ENCODE peak calls at places on chromosomes 4 and X, in seven cellular contexts. M is brain microvascular endothelial cell, W is IMR-90, A is lung, T is uterus, K is stomach, N is upper lobe of right lung. S is an unnamed sample.
A peak's percentile ranks its signal among the peaks of the same experiment; 100 is the strongest.

GRCh38 chr4:14856076-14856926 is 146.0 kb upstream of the CPEB2 start:
- DNase-seq in M (peak; percentile 99), W (peak; percentile 100), A (peak; percentile 85), T (peak; percentile 60), K (peak; percentile 58), N (no peak), S (peak; percentile 84)

GRCh38 chr4:42344260-42344659 is 53.0 kb upstream of the SHISA3 start:
- DNase-seq in M (no peak), W (no peak), A (no peak), T (no peak), K (no peak), N (no peak), S (no peak)

GRCh38 chr4:113141901-113142346 is 92.5 kb downstream of the ANK2 start:
- DNase-seq in M (peak; percentile 73), W (peak; percentile 43), A (no peak), T (no peak), K (no peak), N (no peak), S (no peak)

GRCh38 chr4:104491826-104492771 is 2.6 kb downstream of the CXXC4 start:
- DNase-seq in M (no peak), W (no peak), A (no peak), T (no peak), K (no peak), N (no peak), S (no peak)

GRCh38 chrX:24100713-24101112 is 46.0 kb downstream of the EIF2S3 start:
- DNase-seq in M (peak; percentile 63), W (peak; percentile 72), A (no peak), T (no peak), K (no peak), N (no peak), S (no peak)

GRCh38 chr4:15742637-15743036 is 35.5 kb upstream of the CD38 start:
- DNase-seq in M (no peak), W (no peak), A (no peak), T (no peak), K (no peak), N (no peak), S (no peak)

GRCh38 chr4:105061136-105061696 is 85.5 kb upstream of the TET2 start:
- DNase-seq in M (no peak), W (peak; percentile 5), A (no peak), T (no peak), K (no peak), N (no peak), S (no peak)

GRCh38 chrX:75603833-75604232 is 81.0 kb upstream of the ZDHHC15 start:
- DNase-seq in M (peak; percentile 4), W (peak; percentile 28), A (no peak), T (no peak), K (no peak), N (no peak), S (no peak)

GRCh38 chr4:128823025-128823661 is 13.6 kb downstream of the JADE1 start:
- DNase-seq in M (peak; percentile 41), W (peak; percentile 98), A (no peak), T (no peak), K (no peak), N (no peak), S (no peak)

GRCh38 chr4:142485452-142485851 is 360.6 kb downstream of the INPP4B start:
- DNase-seq in M (no peak), W (no peak), A (no peak), T (no peak), K (no peak), N (no peak), S (no peak)

GRCh38 chrX:140504371-140505324 is at the start of gene SOX3:
- DNase-seq in M (no peak), W (no peak), A (no peak), T (no peak), K (no peak), N (no peak), S (no peak)

GRCh38 chrX:56068274-56068758 is 163.8 kb upstream of the KLF8 start:
- DNase-seq in M (no peak), W (no peak), A (no peak), T (no peak), K (no peak), N (no peak), S (no peak)

GRCh38 chrX:113058634-113059033 is 218.0 kb upstream of the AMOT start:
- DNase-seq in M (no peak), W (no peak), A (no peak), T (no peak), K (no peak), N (no peak), S (no peak)

GRCh38 chr4:39342731-39343130 is 23.4 kb downstream of the RFC1 start:
- DNase-seq in M (no peak), W (no peak), A (no peak), T (no peak), K (no peak), N (no peak), S (no peak)
- H3K36me3 ChIP-seq in M (peaks cover 2% of the 10 kb centered on the region), W (no peaks in the 10 kb centered on the region), A (no peaks in the 10 kb centered on the region), T (no peaks in the 10 kb centered on the region), K (peaks cover 29% of the 10 kb centered on the region), N (peaks cover 11% of the 10 kb centered on the region), S (no peaks in the 10 kb centered on the region)

GRCh38 chrX:29872831-29873230 is 342.5 kb upstream of the MAGEB2 start:
- DNase-seq in M (no peak), W (no peak), A (no peak), T (no peak), K (no peak), N (no peak), S (no peak)
- H3K27ac ChIP-seq in M (no peak overlapping the region), W (no peak overlapping the region), A (no peak overlapping the region), T (no peak overlapping the region), K (no peak overlapping the region), N (no peak overlapping the region), S (no peak overlapping the region)

GRCh38 chr4:7016512-7016911 is 26.7 kb upstream of the TADA2B start:
- DNase-seq in M (no peak), W (no peak), A (no peak), T (no peak), K (no peak), N (no peak), S (peak; percentile 3)
- H3K36me3 ChIP-seq in M (peaks cover 2% of the 10 kb centered on the region), W (peaks cover 49% of the 10 kb centered on the region), A (peaks cover 12% of the 10 kb centered on the region), T (no peaks in the 10 kb centered on the region), K (peaks cover 100% of the 10 kb centered on the region), N (peaks cover 69% of the 10 kb centered on the region), S (no peaks in the 10 kb centered on the region)

DNA sequence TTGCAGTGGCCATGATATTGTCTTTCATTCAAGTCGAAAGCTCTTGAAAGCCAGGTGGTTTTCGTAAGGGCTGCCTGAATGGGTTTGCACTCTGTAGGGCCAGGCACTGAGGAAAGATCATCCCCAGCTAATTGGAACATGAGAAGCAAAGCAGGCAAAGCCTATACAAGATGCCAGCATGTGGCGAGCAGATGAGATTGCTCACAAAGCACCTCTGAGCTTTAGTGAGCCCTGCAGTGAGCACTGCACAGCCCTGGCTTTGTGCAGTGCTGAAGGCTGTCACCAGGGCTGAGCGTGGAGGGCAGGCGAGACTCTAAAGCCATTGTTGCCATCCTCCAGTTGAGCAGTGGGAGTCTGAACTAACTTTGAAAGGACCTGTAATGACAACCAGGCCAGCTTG is 53.8 kb downstream of the HADH start:
- DNase-seq in M (no peak), W (no peak), A (no peak), T (no peak), K (no peak), N (no peak), S (no peak)
- H3K27ac ChIP-seq in M (no peak overlapping the region), W (no peak overlapping the region), A (no peak overlapping the region), T (no peak overlapping the region), K (no peak overlapping the region), N (no peak overlapping the region), S (no peak overlapping the region)

GRCh38 chr4:1342003-1342402 is 5.0 kb upstream of the UVSSA start:
- DNase-seq in M (no peak), W (peak; percentile 65), A (no peak), T (no peak), K (no peak), N (no peak), S (no peak)

GRCh38 chr4:1340861-1341260 is 6.1 kb upstream of the UVSSA start:
- DNase-seq in M (no peak), W (no peak), A (no peak), T (no peak), K (no peak), N (no peak), S (no peak)

GRCh38 chr4:1338752-1339414 is 8.1 kb upstream of the UVSSA start:
- DNase-seq in M (no peak), W (no peak), A (no peak), T (no peak), K (no peak), N (no peak), S (no peak)

GRCh38 chr4:1339489-1339888 is 7.5 kb upstream of the UVSSA start:
- DNase-seq in M (no peak), W (no peak), A (no peak), T (no peak), K (no peak), N (no peak), S (no peak)

GRCh38 chr4:1340181-1340747 is 6.7 kb upstream of the UVSSA start:
- DNase-seq in M (no peak), W (no peak), A (no peak), T (no peak), K (no peak), N (no peak), S (no peak)
- H3K36me3 ChIP-seq in M (peaks cover 55% of the 10 kb centered on the region), W (peaks cover 57% of the 10 kb centered on the region), A (peaks cover 23% of the 10 kb centered on the region), T (no peaks in the 10 kb centered on the region), K (peaks cover 58% of the 10 kb centered on the region), N (peaks cover 56% of the 10 kb centered on the region), S (no peaks in the 10 kb centered on the region)

GRCh38 chr4:155512812-155513211 is 136.0 kb upstream of the MAP9 start:
- DNase-seq in M (no peak), W (no peak), A (no peak), T (peak; percentile 52), K (no peak), N (no peak), S (no peak)
- H3K27ac ChIP-seq in M (no peak overlapping the region), W (no peak overlapping the region), A (no peak overlapping the region), T (peak overlapping the region; percentile 31), K (no peak overlapping the region), N (no peak overlapping the region), S (no peak overlapping the region)

GRCh38 chr4:118760493-118760892 is 75.3 kb downstream of the METTL14 start:
- DNase-seq in M (no peak), W (no peak), A (no peak), T (no peak), K (no peak), N (no peak), S (no peak)

GRCh38 chr4:118760092-118760491 is 74.9 kb downstream of the METTL14 start:
- DNase-seq in M (no peak), W (no peak), A (no peak), T (no peak), K (no peak), N (no peak), S (no peak)

GRCh38 chr4:118762146-118762545 is 73.8 kb downstream of the SEC24D start:
- DNase-seq in M (no peak), W (no peak), A (no peak), T (no peak), K (no peak), N (no peak), S (no peak)

GRCh38 chr4:118762753-118763477 is 73.0 kb downstream of the SEC24D start:
- DNase-seq in M (no peak), W (no peak), A (no peak), T (no peak), K (no peak), N (no peak), S (no peak)

GRCh38 chr4:118761387-118762016 is 74.4 kb downstream of the SEC24D start:
- DNase-seq in M (no peak), W (no peak), A (no peak), T (no peak), K (no peak), N (no peak), S (no peak)
- H3K36me3 ChIP-seq in M (peaks cover 52% of the 10 kb centered on the region), W (peaks cover 28% of the 10 kb centered on the region), A (peaks cover 20% of the 10 kb centered on the region), T (no peaks in the 10 kb centered on the region), K (peaks cover 35% of the 10 kb centered on the region), N (peaks cover 44% of the 10 kb centered on the region), S (peaks cover 5% of the 10 kb centered on the region)

GRCh38 chr4:22986881-22987280 is 294.1 kb downstream of the GBA3 start:
- DNase-seq in M (no peak), W (no peak), A (no peak), T (no peak), K (no peak), N (no peak), S (no peak)
- H3K27ac ChIP-seq in M (no peak overlapping the region), W (no peak overlapping the region), A (no peak overlapping the region), T (no peak overlapping the region), K (no peak overlapping the region), N (no peak overlapping the region), S (no peak overlapping the region)

S was measured in aorta.